ENCODE peak calls at places on chromosomes 16 and 17, in four cellular contexts. A, R, U and Z are unnamed samples.

GRCh38 chr16:88763502-88764053 is 21.4 kb downstream of the PIEZO1 start:
- DNase-seq in U (no peak), A (no peak), R (no peak), Z (peak; percentile 80)

GRCh38 chr17:57256708-57257112 is 387 bp downstream of the MSI2 start:
- DNase-seq in A (peak; percentile 20), U (no peak), R (peak; percentile 20), Z (no peak)

GRCh38 chr16:78925071-78925714 is 675.3 kb downstream of the MAF start:
- DNase-seq in U (no peak), A (peak; percentile 19), R (no peak), Z (peak; percentile 42)

GRCh38 chr17:36869856-36870617 is 67.2 kb upstream of the LHX1 start:
- DNase-seq in R (no peak), U (no peak), A (no peak), Z (no peak)

GRCh38 chr16:54193656-54194007 is 93.0 kb downstream of the IRX3 start:
- DNase-seq in R (no peak), A (peak; percentile 83), U (peak; percentile 75), Z (peak; percentile 71)

GRCh38 chr16:89350701-89351380 is 133.3 kb downstream of the ZNF778 start:
- DNase-seq in R (no peak), U (peak; percentile 41), A (no peak), Z (no peak)

GRCh38 chr17:65278050-65278819 is 141.1 kb downstream of the RGS9 start:
- DNase-seq in U (no peak), R (peak; percentile 3), A (no peak), Z (peak; percentile 25)

GRCh38 chr17:40935624-40936023 is 1.8 kb downstream of the KRT23 start:
- DNase-seq in R (no peak), U (no peak), A (no peak), Z (no peak)

GRCh38 chr17:75774988-75775668 is 9.5 kb upstream of the UNK start:
- DNase-seq in A (no peak), U (peak; percentile 46), R (no peak), Z (no peak)

GRCh38 chr17:79904865-79905264 is 65.6 kb upstream of the CBX4 start:
- DNase-seq in R (no peak), U (peak; percentile 20), A (no peak), Z (no peak)